ENCODE peak calls at places on chromosomes 7 and 10, in nine cellular contexts. M is lower leg skin; X is H1; H is HFFc6; V is DND-41; T is cardiac muscle cell; W is astrocyte of the cerebellum; J is activated CD8-positive, alpha-beta T cell treated with anti-CD3 and anti-CD28 coated beads for 36 hours; D is GM13977. S is an unnamed sample.

GRCh38 chr7:32116436-32116835 is 46.2 kb upstream of the PDE1C start:
- DNase-seq in D (no peak), J (no peak), M (no peak), V (no peak), T (no peak), X (no peak), H (no peak), W (no peak), S (no peak)

GRCh38 chr7:68980011-68980410 is 618.3 kb upstream of the AUTS2 start:
- DNase-seq in H (no peak), W (no peak), V (no peak), D (no peak), X (no peak), J (no peak), M (no peak), T (peak; percentile 40), S (no peak)

GRCh38 chr7:148385009-148385682 is 205.4 kb upstream of the C7orf33 start:
- DNase-seq in V (no peak), D (no peak), H (no peak), M (no peak), J (no peak), T (no peak), X (no peak), W (no peak), S (no peak)

GRCh38 chr10:105073999-105074398 is 432.9 kb downstream of the SORCS3 start:
- DNase-seq in V (no peak), D (no peak), X (no peak), M (no peak), H (no peak), W (no peak), J (no peak), T (no peak), S (no peak)

GRCh38 chr7:22549667-22550513 is 49.9 kb upstream of the STEAP1B start:
- DNase-seq in X (peak; percentile 81), D (peak; percentile 55), H (peak; percentile 32), V (no peak), W (no peak), J (peak; percentile 50), T (peak; percentile 25), M (no peak), S (peak; percentile 45)

GRCh38 chr7:41624818-41625217 is 78.1 kb downstream of the INHBA start:
- DNase-seq in W (no peak), M (peak; percentile 78), X (no peak), V (no peak), J (no peak), D (no peak), H (peak; percentile 35), T (peak; percentile 6), S (no peak)

GRCh38 chr7:140501941-140502340 is 22.6 kb upstream of the MKRN1 start:
- DNase-seq in J (no peak), T (peak; percentile 10), V (no peak), H (no peak), M (no peak), X (no peak), W (no peak), D (no peak), S (no peak)

GRCh38 chr7:141290951-141291350 is 217.1 kb downstream of the TMEM178B start:
- DNase-seq in M (no peak), T (no peak), V (no peak), H (no peak), X (no peak), J (no peak), D (no peak), W (no peak), S (no peak)

GRCh38 chr7:7672545-7673239 is 32.1 kb downstream of the UMAD1 start:
- DNase-seq in T (no peak), W (no peak), D (no peak), M (no peak), X (no peak), V (no peak), J (peak; percentile 43), H (no peak), S (no peak)

GRCh38 chr10:118501637-118502440 is 93.6 kb downstream of the PRLHR start:
- DNase-seq in V (no peak), H (peak; percentile 59), J (no peak), W (peak; percentile 22), D (no peak), X (no peak), T (peak; percentile 87), M (no peak), S (no peak)

GRCh38 chr10:18918545-18918944 is 130.1 kb upstream of the MALRD1 start:
- DNase-seq in X (no peak), J (no peak), M (no peak), V (no peak), D (no peak), H (no peak), T (peak; percentile 5), W (peak; percentile 24), S (no peak)

GRCh38 chr7:54878339-54878738 is 119.3 kb upstream of the SEC61G start:
- DNase-seq in D (no peak), H (no peak), T (peak; percentile 11), W (no peak), V (no peak), X (no peak), J (no peak), M (no peak), S (no peak)
- TF ChIP-seq CTCF in D (no peak), H (no peak), T (no peak), W (no peak), V (no peak), X (no peak), J (no peak), M (no peak), S (no peak)

GRCh38 chr7:20402297-20403230 is 71.9 kb downstream of the ITGB8 start:
- DNase-seq in M (no peak), W (no peak), H (no peak), V (no peak), D (no peak), X (no peak), T (peak; percentile 21), J (no peak), S (no peak)
- TF ChIP-seq CTCF in M (no peak), W (peak; percentile 41), H (peak; percentile 71), V (peak; percentile 19), D (peak; percentile 37), X (no peak), T (peak; percentile 49), J (no peak), S (no peak)

DNA sequence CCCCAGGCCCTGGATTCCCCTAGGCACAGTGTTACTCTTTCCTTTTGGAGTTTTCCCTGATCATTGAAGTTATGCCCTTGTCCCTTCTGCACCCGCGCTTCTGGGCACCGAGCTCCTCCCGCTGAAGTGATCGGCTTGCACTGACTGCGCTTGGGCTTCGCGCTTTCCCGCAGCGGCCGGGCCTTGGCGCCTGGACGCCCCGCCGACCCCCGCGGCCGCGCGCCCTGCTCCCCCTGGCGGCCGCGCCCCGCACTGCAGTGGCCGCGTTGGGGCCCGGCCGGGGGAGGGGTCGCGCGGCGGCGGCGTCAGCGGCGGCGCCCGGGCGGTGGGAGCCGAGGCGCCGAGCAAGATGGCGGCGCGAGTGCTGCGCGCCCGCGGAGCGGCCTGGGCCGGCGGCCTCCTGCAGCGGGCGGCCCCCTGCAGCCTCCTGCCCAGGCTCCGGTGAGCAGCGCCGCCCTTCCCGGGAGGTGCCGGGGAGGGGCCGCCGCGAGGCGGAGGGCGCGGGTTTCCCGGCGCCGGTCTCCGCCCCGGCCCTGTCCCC is at the start of gene NIPSNAP2:
- DNase-seq in D (peak; percentile 90), J (peak; percentile 53), H (peak; percentile 13), X (peak; percentile 17), V (peak; percentile 65), M (no peak), T (peak; percentile 74), W (no peak), S (peak; percentile 94)
- TF ChIP-seq CTCF in D (peak; percentile 89), J (peak; percentile 22), H (peak; percentile 75), X (peak; percentile 75), V (peak; percentile 71), M (no peak), T (peak; percentile 31), W (peak; percentile 23), S (peak; percentile 78)

GRCh38 chr7:143334244-143334643 is 18.3 kb downstream of the CLCN1 start:
- DNase-seq in J (no peak), W (no peak), D (no peak), X (no peak), V (no peak), M (no peak), T (no peak), H (no peak), S (no peak)

GRCh38 chr7:143327903-143328302 is 12.0 kb downstream of the CLCN1 start:
- DNase-seq in W (no peak), X (no peak), M (no peak), J (no peak), V (no peak), D (no peak), H (no peak), T (no peak), S (no peak)

GRCh38 chr7:143331179-143331825 is 15.4 kb downstream of the CLCN1 start:
- DNase-seq in X (no peak), D (no peak), J (no peak), W (peak; percentile 72), H (peak; percentile 86), V (no peak), M (no peak), T (peak; percentile 80), S (no peak)

GRCh38 chr7:143325215-143325614 is 9.3 kb downstream of the CLCN1 start:
- DNase-seq in M (no peak), J (no peak), D (no peak), T (no peak), V (no peak), X (no peak), W (no peak), H (no peak), S (no peak)

DNA sequence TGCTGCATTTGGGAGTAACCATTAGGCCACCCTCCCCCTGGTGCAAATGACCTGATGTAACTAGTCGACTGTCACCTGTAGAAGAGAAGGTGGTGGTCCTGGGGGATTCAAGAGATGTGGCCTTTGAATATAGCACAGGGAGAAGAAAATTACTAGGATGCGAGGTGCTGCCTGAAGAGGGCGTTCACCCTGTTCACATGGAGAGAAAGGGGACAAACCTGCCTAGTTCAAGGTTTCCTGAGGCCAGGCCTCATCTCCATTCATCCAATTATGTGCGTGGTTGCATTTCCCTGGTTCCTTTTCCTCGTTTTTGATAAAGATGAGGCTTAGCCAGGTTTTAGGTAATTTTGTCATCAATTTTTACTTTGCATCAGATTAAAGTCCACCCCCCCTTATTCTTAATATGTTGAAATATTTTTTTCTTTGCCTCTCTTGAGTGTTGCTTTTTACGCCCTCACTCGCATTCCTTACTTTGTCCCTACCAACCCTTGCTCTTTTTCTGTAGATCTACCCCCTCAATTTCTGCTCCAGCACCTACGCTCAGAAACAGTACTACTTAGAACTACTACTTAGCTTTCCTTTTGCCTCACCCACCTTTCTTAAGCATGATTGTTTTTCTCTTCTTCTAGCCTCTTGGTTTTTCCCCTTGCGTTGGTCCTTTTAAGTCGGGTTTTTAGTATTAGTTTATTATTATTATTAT is 13.7 kb downstream of the CLCN1 start:
- DNase-seq in V (no peak), X (no peak), J (no peak), H (no peak), D (no peak), T (no peak), W (no peak), M (no peak), S (no peak)
- TF ChIP-seq CTCF in V (peak; percentile 15), X (peak; percentile 19), J (no peak), H (peak; percentile 29), D (no peak), T (no peak), W (no peak), M (no peak), S (peak; percentile 7)

S was measured in GM20000.